ENCODE peak calls at places on chromosomes 16 and 17, in nine cellular contexts. L is activated effector memory CD4-positive, alpha-beta T cell treated with Interleukin-2 at 50 U/mL for 16 hours; H is progenitor cell of endocrine pancreas; Z is HEK293T; O is GM23338; K is CD4-positive, alpha-beta T cell; G is BJ; I is caudate nucleus; Q is EH. F is an unnamed sample.

GRCh38 chr17:82734987-82735866 is at the start of gene FN3K:
- DNase-seq in H (peak), Q (peak), O (peak), Z (no peak), G (no peak), K (peak), I (peak), L (peak), F (no peak)

GRCh38 chr16:79845734-79846135 is 245.2 kb upstream of the MAF start:
- DNase-seq in Q (no peak), G (no peak), I (no peak), O (no peak), H (no peak), K (no peak), Z (no peak), L (no peak), F (no peak)

GRCh38 chr17:76585649-76586593 is at the start of gene ST6GALNAC2:
- DNase-seq in K (peak), Q (peak), G (no peak), H (peak), L (peak), Z (peak), I (no peak), O (peak), F (no peak)

GRCh38 chr16:79402356-79402755 is 198.2 kb downstream of the MAF start:
- DNase-seq in K (no peak), L (no peak), I (no peak), G (no peak), Z (no peak), Q (no peak), O (no peak), H (no peak), F (no peak)

GRCh38 chr16:79982356-79982755 is 381.8 kb upstream of the MAF start:
- DNase-seq in I (no peak), O (no peak), Z (no peak), L (no peak), Q (no peak), H (no peak), K (no peak), G (no peak), F (no peak)

GRCh38 chr17:1422907-1423306 is 22.9 kb upstream of the YWHAE start:
- DNase-seq in G (peak), L (no peak), H (no peak), Z (no peak), K (no peak), O (no peak), I (peak), Q (peak), F (no peak)

GRCh38 chr17:77449908-77450741 is 309.4 kb downstream of the SEC14L1 start:
- DNase-seq in G (no peak), Z (no peak), K (no peak), L (no peak), I (peak), O (peak), H (no peak), Q (peak), F (no peak)

GRCh38 chr16:85847681-85848601 is 48.4 kb downstream of the COX4I1 start:
- DNase-seq in L (no peak), H (no peak), Z (no peak), O (no peak), G (no peak), K (no peak), Q (no peak), I (no peak), F (no peak)

GRCh38 chr17:71922439-71922838 is 198.4 kb upstream of the SOX9 start:
- DNase-seq in O (peak), I (no peak), G (peak), L (no peak), H (no peak), K (no peak), Z (no peak), Q (peak), F (no peak)

GRCh38 chr16:77191259-77191969 is 424 bp downstream of the MON1B start:
- DNase-seq in I (peak), Q (peak), L (no peak), G (no peak), Z (peak), K (peak), O (no peak), H (no peak), F (no peak)

GRCh38 chr17:61746248-61746985 is 116.9 kb downstream of the BRIP1 start:
- DNase-seq in G (no peak), Z (no peak), L (no peak), H (no peak), O (no peak), K (no peak), Q (no peak), I (no peak), F (no peak)

GRCh38 chr17:20256144-20256543 is 211.2 kb downstream of the LGALS9B start:
- DNase-seq in L (no peak), O (no peak), G (no peak), K (no peak), H (no peak), Z (no peak), I (no peak), Q (no peak), F (no peak)

GRCh38 chr17:35022536-35023063 is 40.9 kb downstream of the RFFL start:
- DNase-seq in Q (peak), L (peak), I (peak), G (peak), K (peak), Z (no peak), O (no peak), H (no peak), F (no peak)

GRCh38 chr16:69187891-69188451 is 1.0 kb downstream of the SNTB2 start:
- DNase-seq in Z (peak), L (peak), G (no peak), O (peak), Q (peak), I (peak), K (peak), H (peak), F (peak)

GRCh38 chr17:33519692-33520091 is 226.6 kb upstream of the ASIC2 start:
- DNase-seq in H (no peak), G (no peak), K (no peak), I (no peak), L (no peak), O (no peak), Z (no peak), Q (no peak), F (no peak)

GRCh38 chr17:74919440-74920305 is 3.4 kb downstream of the USH1G start:
- DNase-seq in K (no peak), G (no peak), L (no peak), H (no peak), O (peak), Q (peak), I (no peak), Z (no peak), F (no peak)

GRCh38 chr17:60888812-60889709 is 211.4 kb downstream of the BCAS3 start:
- DNase-seq in G (no peak), Z (no peak), O (no peak), K (no peak), I (no peak), H (no peak), L (no peak), Q (peak), F (no peak)

GRCh38 chr17:2700491-2701141 is 10.9 kb downstream of the CLUH start:
- DNase-seq in I (no peak), K (no peak), Z (no peak), O (no peak), L (no peak), G (no peak), Q (no peak), H (no peak), F (no peak)

GRCh38 chr17:65359016-65359415 is 202.4 kb downstream of the AXIN2 start:
- DNase-seq in H (no peak), K (no peak), L (no peak), G (peak), I (no peak), O (no peak), Q (peak), Z (no peak), F (no peak)

GRCh38 chr17:73347355-73347754 is 35.6 kb upstream of the CDC42EP4 start:
- DNase-seq in Z (no peak), L (no peak), O (no peak), I (peak), G (no peak), H (no peak), Q (no peak), K (no peak), F (no peak)

GRCh38 chr17:42979511-42980273 is at the start of gene PTGES3L:
- DNase-seq in Z (peak), Q (peak), G (no peak), L (no peak), I (peak), K (no peak), O (peak), H (peak), F (no peak)

GRCh38 chr17:71963791-71964190 is 157.0 kb upstream of the SOX9 start:
- DNase-seq in K (no peak), Z (no peak), I (no peak), G (no peak), Q (no peak), H (no peak), L (no peak), O (no peak), F (no peak)

GRCh38 chr17:6558932-6559752 is 2.8 kb upstream of the PITPNM3 start:
- DNase-seq in O (peak), G (no peak), Q (no peak), K (no peak), H (no peak), I (no peak), L (no peak), Z (no peak), F (no peak)

GRCh38 chr16:68298907-68299515 is 11.7 kb downstream of the SLC7A6OS start:
- DNase-seq in K (no peak), Q (peak), Z (no peak), G (no peak), I (no peak), H (no peak), O (no peak), L (no peak), F (no peak)

GRCh38 chr17:4643676-4644075 is 2.2 kb upstream of the ALOX15 start:
- DNase-seq in O (no peak), L (no peak), G (no peak), H (no peak), I (no peak), K (no peak), Z (no peak), Q (no peak), F (no peak)

GRCh38 chr17:37698132-37698615 is 46.7 kb downstream of the HNF1B start:
- DNase-seq in I (no peak), K (no peak), L (no peak), Z (no peak), H (no peak), O (no peak), G (no peak), Q (peak), F (no peak)

F was measured in type B pancreatic cell.